ENCODE peak calls at places on chromosomes 16 and 17, in six cellular contexts. U is kidney epithelial cell, R is tibial artery, W is stomach, S is heart left ventricle, A is mesendoderm. L is an unnamed sample.

GRCh38 chr17:70184770-70185169 is 15.4 kb downstream of the KCNJ2 start:
- DNase-seq in U (no peak), R (no peak), W (no peak), S (no peak), A (no peak), L (peak; percentile 19)

GRCh38 chr17:80899402-80900268 is 92.0 kb upstream of the CHMP6 start:
- DNase-seq in U (no peak), R (no peak), W (peak; percentile 29), S (no peak), A (peak; percentile 76), L (peak; percentile 61)

GRCh38 chr16:11370084-11370931 is 25.0 kb downstream of the RMI2 start:
- DNase-seq in U (peak; percentile 72), R (no peak), W (no peak), S (no peak), A (no peak), L (peak; percentile 85)

GRCh38 chr16:27460663-27461482 is 58.9 kb downstream of the IL21R start:
- DNase-seq in U (no peak), R (no peak), W (no peak), S (no peak), A (no peak), L (peak; percentile 68)

GRCh38 chr16:75293746-75294145 is 42.3 kb upstream of the BCAR1 start:
- DNase-seq in U (no peak), R (no peak), W (no peak), S (no peak), A (no peak), L (no peak)

GRCh38 chr17:44353656-44354331 is 8.7 kb downstream of the GRN start:
- DNase-seq in U (no peak), R (no peak), W (peak; percentile 46), S (no peak), A (peak; percentile 45), L (peak; percentile 38)

GRCh38 chr16:85615852-85616607 is 2.9 kb downstream of the GSE1 start:
- DNase-seq in U (peak; percentile 19), R (peak; percentile 86), W (peak; percentile 79), S (peak; percentile 76), A (peak; percentile 93), L (peak; percentile 92)

GRCh38 chr16:24539850-24540484 is 601 bp downstream of the RBBP6 start:
- DNase-seq in U (no peak), R (peak; percentile 82), W (peak; percentile 67), S (peak; percentile 72), A (no peak), L (peak; percentile 69)

GRCh38 chr16:89476811-89477261 is 13.5 kb downstream of the ANKRD11 start:
- DNase-seq in U (no peak), R (no peak), W (no peak), S (no peak), A (no peak), L (no peak)

GRCh38 chr17:32494621-32495346 is 8.0 kb downstream of the CDK5R1 start:
- DNase-seq in U (no peak), R (peak; percentile 66), W (no peak), S (no peak), A (no peak), L (no peak)

GRCh38 chr16:3099732-3100499 is 822 bp upstream of the ZSCAN10 start:
- DNase-seq in U (no peak), R (peak; percentile 88), W (peak; percentile 98), S (peak; percentile 94), A (peak; percentile 97), L (peak; percentile 92)

GRCh38 chr17:18179804-18180203 is 3.8 kb upstream of the ALKBH5 start:
- DNase-seq in U (no peak), R (no peak), W (no peak), S (no peak), A (no peak), L (no peak)

GRCh38 chr16:68792465-68793324 is 50.6 kb upstream of the TANGO6 start:
- DNase-seq in U (no peak), R (no peak), W (peak; percentile 51), S (no peak), A (no peak), L (no peak)

GRCh38 chr17:17994770-17995169 is 22.1 kb downstream of the DRC3 start:
- DNase-seq in U (no peak), R (no peak), W (no peak), S (no peak), A (no peak), L (no peak)

GRCh38 chr17:56185905-56186783 is 32.9 kb downstream of the ANKFN1 start:
- DNase-seq in U (no peak), R (no peak), W (no peak), S (no peak), A (no peak), L (no peak)

GRCh38 chr16:24728891-24729242 is 584 bp upstream of the TNRC6A start:
- DNase-seq in U (no peak), R (no peak), W (no peak), S (no peak), A (no peak), L (no peak)

GRCh38 chr17:80112471-80113032 is 11.2 kb downstream of the GAA start:
- DNase-seq in U (no peak), R (peak; percentile 53), W (peak; percentile 17), S (no peak), A (no peak), L (peak; percentile 10)

GRCh38 chr17:37170881-37171460 is 204.8 kb upstream of the C17orf78 start:
- DNase-seq in U (no peak), R (no peak), W (no peak), S (no peak), A (no peak), L (no peak)

GRCh38 chr16:2326191-2326590 is 14.3 kb downstream of the ABCA3 start:
- DNase-seq in U (no peak), R (peak; percentile 9), W (no peak), S (no peak), A (no peak), L (no peak)

GRCh38 chr16:84282533-84282932 is 12.1 kb upstream of the WFDC1 start:
- DNase-seq in U (no peak), R (no peak), W (no peak), S (no peak), A (no peak), L (no peak)

GRCh38 chr17:28908640-28909098 is 5.8 kb upstream of the DHRS13 start:
- DNase-seq in U (no peak), R (peak; percentile 81), W (no peak), S (peak; percentile 44), A (no peak), L (peak; percentile 70)

GRCh38 chr16:84735846-84736586 is 36.2 kb downstream of the USP10 start:
- DNase-seq in U (no peak), R (no peak), W (peak; percentile 68), S (peak; percentile 52), A (no peak), L (peak; percentile 66)

GRCh38 chr17:42612013-42612412 is 2.5 kb downstream of the TUBG1 start:
- DNase-seq in U (no peak), R (no peak), W (no peak), S (no peak), A (no peak), L (no peak)

GRCh38 chr17:81517339-81518112 is 4.9 kb upstream of the ACTG1 start:
- DNase-seq in U (no peak), R (peak; percentile 80), W (no peak), S (no peak), A (peak; percentile 75), L (no peak)

GRCh38 chr16:22192261-22193133 is 13.6 kb upstream of the EEF2K start:
- DNase-seq in U (no peak), R (peak; percentile 93), W (peak; percentile 78), S (peak; percentile 84), A (no peak), L (peak; percentile 59)
- H3K4me3 ChIP-seq in U (no peak overlapping the region), R (peak overlapping the region; percentile 48), W (peak overlapping the region; percentile 32), S (peak overlapping the region; percentile 93), A (no peak overlapping the region), L (no peak overlapping the region)

DNA sequence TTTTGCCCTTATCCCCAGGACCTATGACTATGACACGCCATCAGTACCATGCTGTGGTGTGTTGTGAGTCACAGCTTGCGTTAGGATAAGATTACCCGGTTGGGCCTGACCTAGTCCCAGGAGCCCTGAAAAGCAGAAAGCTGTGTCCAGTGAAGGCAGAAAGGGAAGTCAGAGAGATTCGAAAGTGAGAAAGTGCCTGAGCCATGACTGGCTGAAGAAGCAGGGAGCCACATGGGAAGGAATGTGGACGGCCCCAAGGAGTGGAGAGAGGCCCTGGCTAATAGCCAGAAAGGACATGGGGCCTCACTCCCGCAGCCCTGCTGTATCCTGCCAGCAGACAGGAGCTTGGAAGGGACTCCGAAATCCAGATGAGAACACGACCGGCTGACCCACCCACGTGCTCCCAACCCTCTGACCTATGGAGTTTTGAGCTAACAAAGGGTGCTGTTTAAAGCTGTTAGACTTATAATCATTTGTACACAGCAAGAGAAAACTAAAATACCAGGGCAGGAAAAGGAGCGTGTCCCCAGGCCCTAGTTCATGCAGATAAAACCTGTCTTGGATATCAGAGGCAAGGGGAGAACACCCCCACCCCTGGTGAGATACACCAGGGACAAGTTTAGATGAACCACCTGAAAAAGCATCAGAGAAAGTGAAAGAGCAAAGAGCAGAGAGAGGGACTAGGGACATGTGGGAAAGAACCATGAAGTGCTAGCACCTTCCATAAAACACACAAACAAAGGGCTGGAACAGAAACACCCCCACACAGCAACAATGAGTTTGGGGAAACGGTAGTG is 115.3 kb downstream of the SLC39A11 start:
- DNase-seq in U (peak; percentile 63), R (peak; percentile 77), W (peak; percentile 67), S (peak; percentile 49), A (peak; percentile 72), L (peak; percentile 44)
- H3K4me3 ChIP-seq in U (no peak overlapping the region), R (no peak overlapping the region), W (no peak overlapping the region), S (no peak overlapping the region), A (no peak overlapping the region), L (no peak overlapping the region)

DNA sequence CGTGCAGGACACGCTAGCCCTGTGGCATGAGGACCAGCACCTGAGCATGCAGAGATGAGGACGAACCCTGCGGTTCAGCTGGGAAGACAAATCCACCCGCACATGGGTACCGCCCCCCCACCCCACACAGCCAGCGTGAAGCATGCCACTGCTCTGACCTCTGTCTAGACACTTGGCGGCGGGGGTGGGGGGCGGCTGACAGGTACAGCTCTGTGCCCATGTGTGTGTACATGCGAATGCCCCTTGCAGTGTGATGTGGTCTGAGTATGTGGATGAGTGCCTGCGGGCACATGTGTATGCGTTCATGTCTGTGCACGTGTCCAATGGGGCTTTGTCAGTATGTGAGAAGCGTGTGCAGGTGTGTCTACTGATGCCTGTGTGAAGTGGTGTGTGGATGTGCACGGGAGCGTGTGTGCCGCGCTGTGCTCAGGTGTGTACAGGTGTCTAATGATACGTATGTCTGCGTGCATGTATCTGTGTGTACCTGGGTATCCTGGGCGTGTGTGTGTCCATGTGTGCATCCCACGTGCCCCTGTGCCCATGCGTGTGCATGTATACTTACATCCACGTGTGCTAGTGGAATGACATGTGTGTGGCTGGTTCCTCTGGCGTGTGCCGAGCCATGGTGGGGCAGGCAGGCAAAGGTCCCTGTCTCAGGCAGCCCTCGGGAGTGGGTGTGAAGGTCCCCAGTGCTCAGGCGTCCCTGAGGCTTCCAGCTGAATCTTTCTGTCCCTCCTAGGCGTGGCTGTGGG is 650 bp upstream of the RAP1GAP2 start:
- DNase-seq in U (no peak), R (no peak), W (no peak), S (no peak), A (no peak), L (no peak)
- H3K4me3 ChIP-seq in U (no peak overlapping the region), R (no peak overlapping the region), W (peak overlapping the region; percentile 41), S (peak overlapping the region; percentile 28), A (no peak overlapping the region), L (no peak overlapping the region)

DNA sequence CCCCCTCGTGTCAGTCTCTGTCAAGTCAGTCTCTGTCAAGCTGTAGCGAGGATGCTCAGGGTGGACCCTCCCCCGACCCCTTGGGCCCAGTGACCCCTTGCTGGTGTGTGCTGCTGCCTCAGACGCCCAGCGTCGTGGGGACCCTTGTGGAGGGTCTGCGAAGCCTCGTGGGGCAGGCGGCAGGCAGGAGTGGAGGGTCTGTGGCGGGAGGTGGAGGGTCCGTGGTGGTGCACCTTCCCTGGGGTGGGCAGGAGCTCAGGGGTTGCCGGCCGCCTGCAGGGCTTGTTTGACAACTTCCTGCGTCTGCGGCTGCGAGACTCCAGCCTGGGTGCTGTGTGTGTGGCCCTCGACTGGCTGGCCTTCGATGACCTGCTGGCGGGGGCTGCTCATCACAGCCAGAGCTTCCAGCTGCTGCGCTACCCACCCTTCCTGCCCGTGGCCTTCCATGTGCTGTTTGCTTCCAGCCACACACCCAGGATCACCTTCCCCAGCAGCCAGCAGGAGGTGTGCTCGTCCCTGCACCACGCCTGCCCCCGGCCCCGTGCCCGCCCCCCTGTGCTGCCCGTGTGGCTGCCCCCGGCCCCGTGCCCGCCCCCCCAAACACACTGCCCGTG is 5.6 kb downstream of the GNG13 start:
- DNase-seq in U (no peak), R (no peak), W (no peak), S (no peak), A (no peak), L (no peak)
- H3K4me3 ChIP-seq in U (no peak overlapping the region), R (no peak overlapping the region), W (no peak overlapping the region), S (no peak overlapping the region), A (no peak overlapping the region), L (no peak overlapping the region)